ENCODE peak calls at places on chromosomes 4 and X, in five cellular contexts. K is OCI-LY7; U is CD8-positive, alpha-beta T cell; A is Peyer's patch; X is A549. O is an unnamed sample.

GRCh38 chr4:140372607-140373327 is 679 bp upstream of the SCOC start:
- DNase-seq in K (peak; percentile 13), A (no peak), U (no peak), X (peak; percentile 40), O (no peak)

GRCh38 chr4:133997440-133997839 is 204.1 kb downstream of the PABPC4L start:
- DNase-seq in K (no peak), A (no peak), X (no peak), U (no peak), O (no peak)

GRCh38 chr4:3472411-3473141 is 9.5 kb downstream of the DOK7 start:
- DNase-seq in U (no peak), X (no peak), A (no peak), K (no peak), O (no peak)

GRCh38 chr4:184347251-184348239 is 126.8 kb downstream of the IRF2 start:
- DNase-seq in U (no peak), A (peak; percentile 58), K (peak; percentile 89), X (no peak), O (peak; percentile 30)

GRCh38 chrX:40573763-40574162 is 7.0 kb upstream of the ATP6AP2 start:
- DNase-seq in A (no peak), K (peak; percentile 45), X (no peak), U (no peak), O (no peak)

GRCh38 chr4:23009093-23009492 is 316.4 kb downstream of the GBA3 start:
- DNase-seq in U (no peak), X (no peak), K (no peak), A (no peak), O (no peak)

GRCh38 chr4:150278206-150278605 is 200.0 kb downstream of the DCLK2 start:
- DNase-seq in U (no peak), X (no peak), K (no peak), A (no peak), O (no peak)

GRCh38 chr4:44760142-44760898 is 34.0 kb upstream of the GNPDA2 start:
- DNase-seq in K (peak; percentile 56), X (peak; percentile 1), U (no peak), A (no peak), O (no peak)

GRCh38 chr4:20176881-20177280 is 74.8 kb upstream of the SLIT2 start:
- DNase-seq in U (no peak), A (no peak), X (no peak), K (no peak), O (no peak)

GRCh38 chr4:5757954-5758353 is 47.0 kb downstream of the EVC start:
- DNase-seq in K (no peak), X (no peak), A (no peak), U (no peak), O (no peak)

GRCh38 chr4:17584502-17585213 is 7.7 kb downstream of the LAP3 start:
- DNase-seq in K (no peak), U (no peak), X (no peak), A (no peak), O (no peak)

GRCh38 chr4:57091657-57092162 is 18.5 kb downstream of the IGFBP7 start:
- DNase-seq in U (no peak), X (no peak), A (no peak), K (no peak), O (no peak)

GRCh38 chrX:39903937-39904336 is 193.8 kb downstream of the BCOR start:
- DNase-seq in U (no peak), X (peak; percentile 35), A (no peak), K (no peak), O (no peak)

GRCh38 chr4:180587379-180587778 is 1655.8 kb upstream of the TENM3 start:
- DNase-seq in X (no peak), A (no peak), K (no peak), U (no peak), O (no peak)

GRCh38 chr4:105197777-105198176 is 51.1 kb downstream of the TET2 start:
- DNase-seq in A (no peak), U (no peak), K (no peak), X (no peak), O (no peak)

GRCh38 chr4:42397635-42398447 is 553 bp downstream of the SHISA3 start:
- DNase-seq in A (peak; percentile 53), U (no peak), X (no peak), K (peak; percentile 17), O (no peak)

DNA sequence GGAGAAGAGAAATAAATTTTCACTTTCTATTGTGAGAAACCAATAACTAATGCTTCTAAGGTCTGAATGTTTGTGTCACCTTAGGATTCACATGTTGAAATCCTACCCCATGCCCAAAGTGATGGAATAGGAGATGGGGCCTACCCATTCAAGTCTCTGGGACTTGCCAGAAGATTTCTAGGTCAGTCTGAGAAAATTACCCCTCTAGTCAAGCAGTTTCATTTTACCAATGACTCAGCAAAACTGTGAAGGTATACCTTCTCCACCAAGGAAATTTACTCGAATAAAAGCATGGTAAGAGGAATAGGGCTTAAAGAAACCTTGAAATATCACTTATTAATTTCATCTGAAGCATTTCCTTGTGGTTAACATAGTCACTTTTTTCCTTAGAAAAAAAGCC is 23.5 kb upstream of the PAPSS1 start:
- DNase-seq in K (no peak), U (no peak), A (no peak), X (no peak), O (no peak)
- H3K4me1 ChIP-seq in K (no peaks in the 10 kb centered on the region), U (no peaks in the 10 kb centered on the region), A (no peaks in the 10 kb centered on the region), X (no peaks in the 10 kb centered on the region), O (no peaks in the 10 kb centered on the region)

GRCh38 chrX:136708348-136708747 is 60.4 kb downstream of the CD40LG start:
- DNase-seq in U (no peak), X (peak; percentile 6), A (no peak), K (peak; percentile 14), O (no peak)
- TF ChIP-seq CTCF in U (peak; percentile 49), X (peak; percentile 40), A (no peak), K (peak; percentile 72), O (no peak)

GRCh38 chrX:120450163-120450562 is 18.9 kb downstream of the LAMP2 start:
- DNase-seq in X (no peak), K (peak; percentile 20), U (no peak), A (no peak), O (no peak)
- H3K4me1 ChIP-seq in X (no peaks in the 10 kb centered on the region), K (peaks cover 6% of the 10 kb centered on the region), U (no peaks in the 10 kb centered on the region), A (no peaks in the 10 kb centered on the region), O (no peaks in the 10 kb centered on the region)

GRCh38 chr4:52235775-52236174 is 184.7 kb downstream of the SPATA18 start:
- DNase-seq in A (no peak), X (no peak), K (no peak), U (no peak), O (no peak)

GRCh38 chr4:52234539-52235174 is 183.6 kb downstream of the SPATA18 start:
- DNase-seq in A (no peak), U (no peak), X (peak; percentile 8), K (no peak), O (no peak)
- TF ChIP-seq CTCF in A (no peak), U (no peak), X (peak; percentile 49), K (peak; percentile 47), O (no peak)

DNA sequence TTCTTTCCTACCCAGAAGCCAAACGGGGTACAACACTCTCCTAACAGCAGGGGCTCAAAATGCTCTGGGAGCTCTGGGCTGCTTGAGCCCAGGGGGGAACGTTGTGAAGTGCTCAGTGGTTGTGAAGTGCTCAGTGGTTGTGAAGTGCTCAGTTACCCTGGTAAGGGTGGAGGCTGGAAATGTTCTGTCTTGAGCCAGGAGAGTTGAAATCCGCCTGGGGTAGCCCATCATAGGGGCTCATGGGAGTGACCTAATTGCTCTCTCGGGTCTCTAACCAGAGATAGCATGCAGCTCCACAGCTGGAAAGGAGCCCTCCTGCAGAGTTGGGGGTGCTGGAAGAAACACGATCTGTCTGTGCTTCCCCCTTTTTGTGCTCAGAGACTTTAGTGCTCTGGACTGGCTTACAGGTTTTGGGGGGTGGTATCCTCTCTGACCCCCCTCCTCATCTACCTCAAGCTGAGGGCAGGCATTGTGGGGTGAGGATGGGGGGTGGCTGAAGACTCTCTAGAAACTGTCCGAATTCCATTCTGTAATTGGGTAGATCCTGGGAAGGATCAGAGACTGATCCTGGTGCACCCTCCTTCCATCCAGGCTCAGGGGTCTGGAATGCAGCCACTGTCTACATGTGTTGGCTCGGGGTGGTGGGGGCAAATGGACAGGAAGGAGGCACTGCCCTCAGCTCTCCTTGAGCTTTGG is 2.7 kb downstream of the EFNB1 start:
- DNase-seq in X (no peak), K (no peak), A (no peak), U (no peak), O (no peak)
- H3K4me1 ChIP-seq in X (peaks cover 5% of the 10 kb centered on the region), K (peaks cover 9% of the 10 kb centered on the region), A (no peaks in the 10 kb centered on the region), U (peaks cover 6% of the 10 kb centered on the region), O (no peaks in the 10 kb centered on the region)

DNA sequence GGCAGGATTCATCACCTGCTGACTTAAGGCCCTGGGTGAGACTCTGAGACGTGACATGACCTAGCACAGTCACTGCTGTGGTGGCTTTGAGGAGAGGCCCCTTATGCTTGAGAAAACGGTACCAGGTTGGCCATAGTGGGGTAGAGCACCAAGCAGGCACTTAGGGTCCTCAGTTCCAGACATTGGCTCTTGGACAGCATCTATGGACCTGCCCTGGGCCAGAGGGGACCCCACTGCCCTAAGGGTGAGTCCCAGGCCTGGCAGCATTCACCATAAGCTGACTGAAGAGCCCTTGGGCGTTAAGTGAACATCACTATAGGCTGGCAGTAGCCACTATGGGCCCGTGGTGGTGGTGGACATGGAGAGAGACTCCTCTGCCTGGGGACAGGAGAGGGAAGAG is 78.7 kb downstream of the FNIP2 start:
- DNase-seq in K (no peak), X (no peak), A (no peak), U (no peak), O (no peak)
- TF ChIP-seq CTCF in K (no peak), X (no peak), A (no peak), U (no peak), O (no peak)

O was measured in breast epithelium.